ENCODE peak calls at places on chromosomes 11 and 22, in nine cellular contexts. N is osteocyte; L is stimulated activated CD4-positive, alpha-beta T cell treated with anti-CD3 and anti-CD28 coated beads, Interleukin-4, amount 100 ng/mL, for 1 hour; D is EH; J is SJSA1; X is heart left ventricle; S is transverse colon; V is PC-9; E is esophagus squamous epithelium. T is an unnamed sample.

GRCh38 chr11:34308821-34309585 is 48.8 kb downstream of the ABTB2 start:
- DNase-seq in N (no peak), L (no peak), D (peak), J (no peak), X (no peak), S (no peak), V (no peak), E (no peak), T (peak)

GRCh38 chr22:27648853-27649252 is 152.7 kb downstream of the MN1 start:
- DNase-seq in N (no peak), L (no peak), D (no peak), J (no peak), X (no peak), S (no peak), V (no peak), E (no peak), T (no peak)

GRCh38 chr11:65136515-65137096 is 2.3 kb upstream of the SYVN1 start:
- DNase-seq in N (no peak), L (no peak), D (no peak), J (no peak), X (no peak), S (peak), V (no peak), E (no peak), T (no peak)

GRCh38 chr11:95453616-95454118 is 222.7 kb upstream of the SESN3 start:
- DNase-seq in N (no peak), L (no peak), D (no peak), J (no peak), X (peak), S (no peak), V (peak), E (no peak), T (no peak)

GRCh38 chr11:109106201-109106906 is 315.6 kb upstream of the C11orf87 start:
- DNase-seq in N (no peak), L (no peak), D (no peak), J (no peak), X (no peak), S (no peak), V (no peak), E (no peak), T (no peak)

GRCh38 chr11:46160100-46160499 is 38.8 kb upstream of the PHF21A start:
- DNase-seq in N (no peak), L (no peak), D (no peak), J (no peak), X (no peak), S (no peak), V (peak), E (no peak), T (peak)

GRCh38 chr11:103108933-103109817 is at the start of gene DYNC2H1:
- DNase-seq in N (peak), L (peak), D (peak), J (peak), X (peak), S (peak), V (peak), E (peak), T (peak)

GRCh38 chr11:44564653-44565007 is 833 bp upstream of the CD82 start:
- DNase-seq in N (peak), L (no peak), D (peak), J (peak), X (peak), S (peak), V (peak), E (peak), T (no peak)

T was measured in A549.